ENCODE peak calls at places on chromosomes 4 and X, in five cellular contexts. Z is uterus, H is tibial nerve, J is transverse colon, Y is GM12878. B is an unnamed sample.

GRCh38 chr4:118381902-118382301 is 29.1 kb upstream of the PRSS12 start:
- DNase-seq in Z (no peak), H (no peak), J (no peak), Y (no peak), B (no peak)

GRCh38 chr4:30821891-30822612 is 101.9 kb downstream of the PCDH7 start:
- DNase-seq in Z (no peak), H (no peak), J (no peak), Y (no peak), B (no peak)

GRCh38 chr4:16142598-16143295 is 58.9 kb upstream of the PROM1 start:
- DNase-seq in Z (no peak), H (no peak), J (peak; percentile 43), Y (no peak), B (peak; percentile 31)

GRCh38 chr4:31905363-31905762 is 1185.2 kb downstream of the PCDH7 start:
- DNase-seq in Z (no peak), H (no peak), J (no peak), Y (no peak), B (no peak)

GRCh38 chr4:75229783-75230570 is 284.2 kb downstream of the RCHY1 start:
- DNase-seq in Z (no peak), H (no peak), J (peak; percentile 27), Y (peak; percentile 32), B (no peak)

GRCh38 chr4:175947117-175947722 is 118.4 kb upstream of the WDR17 start:
- DNase-seq in Z (no peak), H (peak; percentile 34), J (no peak), Y (no peak), B (no peak)

GRCh38 chr4:139692300-139693012 is 26.8 kb downstream of the MGST2 start:
- DNase-seq in Z (no peak), H (no peak), J (no peak), Y (no peak), B (peak; percentile 61)

GRCh38 chr4:39046243-39046642 is 14.0 kb upstream of the TMEM156 start:
- DNase-seq in Z (no peak), H (no peak), J (no peak), Y (no peak), B (no peak)

GRCh38 chr4:123600921-123601904 is 204.6 kb downstream of the SPRY1 start:
- DNase-seq in Z (no peak), H (no peak), J (no peak), Y (no peak), B (no peak)

GRCh38 chr4:67580577-67580976 is 22.1 kb downstream of the STAP1 start:
- DNase-seq in Z (no peak), H (no peak), J (no peak), Y (no peak), B (no peak)

GRCh38 chrX:52923781-52924241 is 26.7 kb downstream of the FAM156B start:
- DNase-seq in Z (no peak), H (no peak), J (peak; percentile 24), Y (peak; percentile 46), B (no peak)

GRCh38 chr4:141290771-141291170 is 70.1 kb downstream of the ZNF330 start:
- DNase-seq in Z (no peak), H (no peak), J (no peak), Y (no peak), B (no peak)

GRCh38 chr4:123599061-123599919 is 202.7 kb downstream of the SPRY1 start:
- DNase-seq in Z (no peak), H (peak; percentile 12), J (no peak), Y (no peak), B (peak; percentile 31)

GRCh38 chr4:74123065-74123728 is 24.2 kb upstream of the CXCL2 start:
- DNase-seq in Z (no peak), H (no peak), J (no peak), Y (no peak), B (no peak)

GRCh38 chrX:56788229-56788628 is 59.2 kb downstream of the NBDY start:
- DNase-seq in Z (peak; percentile 51), H (no peak), J (peak; percentile 6), Y (no peak), B (no peak)

GRCh38 chr4:2465032-2465431 is 3.9 kb upstream of the RNF4 start:
- DNase-seq in Z (no peak), H (no peak), J (no peak), Y (no peak), B (no peak)

GRCh38 chr4:2469192-2469984 is 482 bp downstream of the RNF4 start:
- DNase-seq in Z (peak; percentile 29), H (peak; percentile 16), J (peak; percentile 72), Y (no peak), B (peak; percentile 23)

GRCh38 chr4:2462992-2463762 is 5.7 kb upstream of the RNF4 start:
- DNase-seq in Z (no peak), H (no peak), J (no peak), Y (no peak), B (no peak)

GRCh38 chr4:2472187-2472586 is 3.3 kb downstream of the RNF4 start:
- DNase-seq in Z (no peak), H (no peak), J (no peak), Y (no peak), B (no peak)

DNA sequence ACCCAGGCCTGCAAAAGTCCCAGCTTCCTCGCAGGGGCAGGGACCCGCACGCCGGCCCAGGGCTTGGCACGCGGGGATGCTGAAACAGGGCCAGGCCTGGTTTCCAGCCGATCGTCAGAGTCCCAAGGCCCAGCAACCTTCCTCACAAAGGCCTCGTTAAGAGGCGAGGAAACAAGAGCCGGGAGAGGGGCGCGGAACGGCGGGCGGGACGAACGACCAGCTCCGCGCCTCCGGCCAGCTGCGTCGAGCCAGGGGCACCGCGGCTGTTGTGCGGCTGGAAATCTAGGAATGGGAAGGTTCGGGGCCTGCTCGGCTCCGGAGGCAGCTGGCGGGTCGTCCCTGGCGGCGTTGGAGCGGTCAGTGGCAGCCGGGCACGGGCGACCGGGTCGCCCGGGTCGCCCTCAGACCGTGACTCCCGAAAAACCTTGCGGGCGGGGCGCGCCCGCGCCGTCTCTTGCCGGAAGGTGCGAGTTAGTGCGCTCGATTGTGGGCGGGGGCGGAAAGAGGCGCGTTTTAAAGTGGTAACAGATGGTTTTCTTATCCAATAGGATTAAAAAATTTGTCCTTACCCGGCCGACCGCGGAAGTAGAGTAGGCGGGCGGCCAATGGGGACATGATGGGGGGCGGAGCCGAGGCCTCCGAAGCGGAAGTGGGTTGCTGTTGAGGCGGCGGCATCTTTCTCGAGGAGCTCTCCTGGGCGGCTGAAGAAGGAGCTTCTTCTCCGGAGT is at the start of gene RNF4:
- DNase-seq in Z (peak; percentile 96), H (peak; percentile 93), J (peak; percentile 98), Y (peak; percentile 88), B (peak; percentile 97)
- TF ChIP-seq POLR2A in Z (peak; percentile 60), H (peak; percentile 27), J (peak; percentile 87), Y (peak; percentile 87), B (no peak)

DNA sequence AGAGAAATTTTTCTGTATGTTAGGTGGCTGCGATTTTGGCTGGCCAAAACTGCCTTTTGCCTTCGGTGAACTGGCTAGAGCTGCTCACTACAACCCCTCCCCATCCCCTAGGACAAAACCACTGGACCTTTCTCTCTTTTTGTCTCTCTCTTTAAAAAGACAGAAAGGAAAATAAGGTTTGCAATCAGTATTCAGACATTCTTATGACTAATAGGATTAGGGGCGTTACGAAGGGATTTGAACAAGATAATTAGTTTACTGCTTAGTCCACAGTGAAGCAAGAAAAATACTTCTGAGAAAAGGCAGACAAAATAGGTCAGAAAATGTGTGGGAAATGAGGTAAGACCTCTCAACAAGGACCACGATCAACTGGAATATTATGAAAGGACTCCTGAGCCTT is 180.4 kb downstream of the SLIT2 start:
- DNase-seq in Z (no peak), H (no peak), J (no peak), Y (no peak), B (no peak)
- H3K4me3 ChIP-seq in Z (peak overlapping the region; percentile 8), H (peak overlapping the region; percentile 0), J (no peak overlapping the region), Y (no peak overlapping the region), B (no peak overlapping the region)

GRCh38 chr4:159444668-159445067 is 341.8 kb downstream of the RAPGEF2 start:
- DNase-seq in Z (no peak), H (no peak), J (no peak), Y (no peak), B (no peak)
- TF ChIP-seq POLR2A in Z (no peak), H (no peak), J (no peak), Y (no peak), B (no peak)

GRCh38 chr4:159102623-159103405 is at the start of gene RAPGEF2:
- DNase-seq in Z (peak; percentile 89), H (peak; percentile 82), J (peak; percentile 94), Y (peak; percentile 52), B (peak; percentile 90)

GRCh38 chr4:159105761-159106243 is 2.9 kb downstream of the RAPGEF2 start:
- DNase-seq in Z (no peak), H (peak; percentile 13), J (no peak), Y (peak; percentile 57), B (no peak)

GRCh38 chr4:159103406-159104131 is 690 bp downstream of the RAPGEF2 start:
- DNase-seq in Z (peak; percentile 49), H (peak; percentile 17), J (peak; percentile 58), Y (no peak), B (peak; percentile 92)

GRCh38 chr4:159106636-159107035 is 3.8 kb downstream of the RAPGEF2 start:
- DNase-seq in Z (no peak), H (no peak), J (no peak), Y (no peak), B (no peak)

GRCh38 chr4:159105063-159105414 is 2.2 kb downstream of the RAPGEF2 start:
- DNase-seq in Z (no peak), H (no peak), J (no peak), Y (no peak), B (no peak)
- H3K4me3 ChIP-seq in Z (peak overlapping the region; percentile 74), H (peak overlapping the region; percentile 99), J (peak overlapping the region; percentile 97), Y (peak overlapping the region; percentile 71), B (peak overlapping the region; percentile 69)

GRCh38 chrX:69605521-69605920 is 10.4 kb upstream of the EDA start:
- DNase-seq in Z (no peak), H (no peak), J (no peak), Y (no peak), B (no peak)

GRCh38 chrX:69603566-69604194 is 12.2 kb upstream of the EDA start:
- DNase-seq in Z (peak; percentile 29), H (peak; percentile 7), J (no peak), Y (no peak), B (no peak)

DNA sequence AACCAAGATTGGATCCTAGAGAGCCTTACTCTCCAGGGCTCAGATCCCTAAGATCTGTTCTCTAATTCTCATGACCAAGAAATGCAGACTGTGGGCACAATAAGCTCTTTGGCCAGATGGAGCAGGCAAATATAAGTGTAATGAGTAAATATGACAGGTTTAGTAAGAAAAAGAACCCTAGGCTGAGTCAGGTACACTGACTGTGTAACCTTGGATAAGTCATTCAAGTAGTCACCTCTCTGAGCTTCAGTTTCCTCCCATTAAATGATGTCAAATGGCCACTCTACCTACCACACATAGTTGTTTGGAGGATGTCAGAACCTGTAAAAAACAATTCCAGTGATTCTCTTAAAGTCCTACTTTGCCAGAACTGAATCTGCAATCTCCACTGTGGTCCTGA is 8.3 kb upstream of the EDA start:
- DNase-seq in Z (no peak), H (no peak), J (no peak), Y (no peak), B (no peak)
- TF ChIP-seq POLR2A in Z (no peak), H (no peak), J (no peak), Y (no peak), B (no peak)

GRCh38 chrX:155874571-155875244 is 6.4 kb upstream of the VAMP7 start:
- DNase-seq in Z (no peak), H (no peak), J (no peak), Y (no peak), B (no peak)
- H3K4me3 ChIP-seq in Z (no peak overlapping the region), H (peak overlapping the region; percentile 15), J (no peak overlapping the region), Y (no peak overlapping the region), B (no peak overlapping the region)

DNA sequence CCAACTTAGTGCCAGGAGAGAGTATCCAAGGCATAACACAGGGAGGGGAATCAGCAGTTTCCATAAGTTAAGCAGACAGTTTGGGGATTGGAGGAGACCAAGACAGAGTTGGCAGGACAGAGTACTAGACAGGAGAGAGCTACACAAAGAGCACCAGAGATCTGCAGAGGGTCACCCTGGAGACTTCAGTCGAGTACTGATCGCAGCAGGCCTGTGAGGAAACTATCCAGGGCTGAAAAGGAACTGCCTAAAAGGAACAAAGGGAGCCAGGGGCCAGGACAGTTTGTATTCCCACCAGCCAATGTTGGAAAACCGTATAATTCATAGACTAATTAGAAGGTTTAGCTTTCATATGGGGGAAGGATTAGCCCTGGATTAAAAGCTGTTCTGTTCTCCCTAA is 80.6 kb upstream of the ENPP6 start:
- DNase-seq in Z (no peak), H (no peak), J (no peak), Y (no peak), B (no peak)
- TF ChIP-seq POLR2A in Z (no peak), H (no peak), J (no peak), Y (no peak), B (no peak)

B was measured in lower leg skin.